ENCODE peak calls at places on chromosomes 11 and 22, in five cellular contexts. N is trophoblast cell, J is IMR-90, V is NCI-H510A treated with DMSO at 0.1 percent for 48 hours, F is sciatic nerve. G is an unnamed sample.
A peak's percentile ranks its signal among the peaks of the same experiment; 100 is the strongest.

GRCh38 chr11:17954395-17955252 is 58.2 kb downstream of the SERGEF start:
- DNase-seq in N (no peak), F (no peak), J (peak; percentile 40), V (no peak), G (no peak)

GRCh38 chr22:45673482-45674175 is 2.0 kb downstream of the ATXN10 start:
- DNase-seq in V (no peak), N (no peak), J (no peak), F (no peak), G (no peak)

GRCh38 chr11:65887723-65888162 is 528 bp downstream of the FIBP start:
- DNase-seq in J (peak; percentile 63), F (no peak), N (no peak), V (no peak), G (no peak)

GRCh38 chr11:116485425-116485824 is 287.4 kb downstream of the BUD13 start:
- DNase-seq in N (no peak), J (no peak), V (no peak), F (no peak), G (no peak)

GRCh38 chr11:61983419-61983818 is 16.0 kb upstream of the FTH1 start:
- DNase-seq in V (no peak), J (no peak), N (no peak), F (no peak), G (peak; percentile 96)

GRCh38 chr11:61505640-61506155 is 2.9 kb upstream of the LRRC10B start:
- DNase-seq in N (no peak), F (no peak), J (no peak), V (no peak), G (no peak)

GRCh38 chr22:46454910-46455269 is 82.5 kb downstream of the CELSR1 start:
- DNase-seq in N (peak; percentile 86), F (no peak), J (peak; percentile 10), V (no peak), G (no peak)

GRCh38 chr22:37508431-37508963 is 10.7 kb downstream of the CARD10 start:
- DNase-seq in N (no peak), V (no peak), J (no peak), F (no peak), G (no peak)